ENCODE peak calls at places on chromosomes 7 and 10, in ten cellular contexts. One of them, this sample, is unnamed.

GRCh38 chr10:80471009-80471408 is 16.9 kb downstream of the TSPAN14 start:
- DNase-seq in sigmoid colon: no peak
- DNase-seq in transverse colon: no peak
- DNase-seq in thyroid gland: no peak
- DNase-seq in upper lobe of left lung: no peak
- DNase-seq in body of pancreas: no peak
- DNase-seq in spleen: no peak
- DNase-seq in breast epithelium: peak
- DNase-seq in GM12878: no peak
- DNase-seq in IMR-90: no peak
- DNase-seq in this sample: no peak

GRCh38 chr10:95755511-95756004 is 405 bp upstream of the ENTPD1 start:
- DNase-seq in sigmoid colon: peak
- DNase-seq in upper lobe of left lung: peak
- DNase-seq in thyroid gland: peak
- DNase-seq in GM12878: peak
- DNase-seq in transverse colon: peak
- DNase-seq in breast epithelium: no peak
- DNase-seq in body of pancreas: peak
- DNase-seq in spleen: peak
- DNase-seq in IMR-90: no peak
- DNase-seq in this sample: peak

GRCh38 chr10:113557389-113558321 is 4.8 kb downstream of the HABP2 start:
- DNase-seq in body of pancreas: no peak
- DNase-seq in GM12878: no peak
- DNase-seq in sigmoid colon: no peak
- DNase-seq in thyroid gland: no peak
- DNase-seq in IMR-90: no peak
- DNase-seq in transverse colon: no peak
- DNase-seq in breast epithelium: peak
- DNase-seq in upper lobe of left lung: no peak
- DNase-seq in spleen: peak
- DNase-seq in this sample: no peak

GRCh38 chr7:157295338-157295737 is 41.5 kb upstream of the DNAJB6 start:
- DNase-seq in spleen: no peak
- DNase-seq in GM12878: no peak
- DNase-seq in thyroid gland: no peak
- DNase-seq in transverse colon: no peak
- DNase-seq in sigmoid colon: no peak
- DNase-seq in breast epithelium: no peak
- DNase-seq in upper lobe of left lung: no peak
- DNase-seq in IMR-90: no peak
- DNase-seq in body of pancreas: no peak
- DNase-seq in this sample: no peak

GRCh38 chr7:54831644-54832095 is 72.7 kb upstream of the SEC61G start:
- DNase-seq in sigmoid colon: no peak
- DNase-seq in GM12878: no peak
- DNase-seq in thyroid gland: no peak
- DNase-seq in spleen: no peak
- DNase-seq in transverse colon: no peak
- DNase-seq in body of pancreas: no peak
- DNase-seq in upper lobe of left lung: no peak
- DNase-seq in breast epithelium: no peak
- DNase-seq in IMR-90: no peak
- DNase-seq in this sample: no peak

GRCh38 chr10:114477285-114477684 is 73.0 kb upstream of the AFAP1L2 start:
- DNase-seq in upper lobe of left lung: no peak
- DNase-seq in breast epithelium: peak
- DNase-seq in GM12878: no peak
- DNase-seq in thyroid gland: peak
- DNase-seq in IMR-90: no peak
- DNase-seq in body of pancreas: no peak
- DNase-seq in sigmoid colon: peak
- DNase-seq in transverse colon: no peak
- DNase-seq in spleen: no peak
- DNase-seq in this sample: no peak

GRCh38 chr7:24052572-24053223 is 231.3 kb upstream of the NPY start:
- DNase-seq in upper lobe of left lung: peak
- DNase-seq in body of pancreas: no peak
- DNase-seq in spleen: no peak
- DNase-seq in transverse colon: no peak
- DNase-seq in sigmoid colon: no peak
- DNase-seq in GM12878: no peak
- DNase-seq in IMR-90: peak
- DNase-seq in breast epithelium: no peak
- DNase-seq in thyroid gland: no peak
- DNase-seq in this sample: no peak

GRCh38 chr7:82578430-82578829 is 134.9 kb upstream of the CACNA2D1 start:
- DNase-seq in breast epithelium: no peak
- DNase-seq in upper lobe of left lung: no peak
- DNase-seq in IMR-90: peak
- DNase-seq in spleen: no peak
- DNase-seq in body of pancreas: no peak
- DNase-seq in GM12878: no peak
- DNase-seq in transverse colon: no peak
- DNase-seq in thyroid gland: no peak
- DNase-seq in sigmoid colon: no peak
- DNase-seq in this sample: no peak

GRCh38 chr10:105843786-105844560 is 1202.9 kb downstream of the SORCS3 start:
- DNase-seq in sigmoid colon: no peak
- DNase-seq in spleen: no peak
- DNase-seq in upper lobe of left lung: no peak
- DNase-seq in IMR-90: no peak
- DNase-seq in transverse colon: no peak
- DNase-seq in breast epithelium: no peak
- DNase-seq in thyroid gland: no peak
- DNase-seq in GM12878: peak
- DNase-seq in body of pancreas: no peak
- DNase-seq in this sample: no peak

GRCh38 chr7:81833401-81833800 is 63.6 kb upstream of the HGF start:
- DNase-seq in breast epithelium: no peak
- DNase-seq in spleen: no peak
- DNase-seq in sigmoid colon: no peak
- DNase-seq in thyroid gland: no peak
- DNase-seq in transverse colon: no peak
- DNase-seq in GM12878: no peak
- DNase-seq in body of pancreas: no peak
- DNase-seq in IMR-90: peak
- DNase-seq in upper lobe of left lung: no peak
- DNase-seq in this sample: no peak

GRCh38 chr10:61882621-61883375 is 18.7 kb upstream of the ARID5B start:
- DNase-seq in body of pancreas: no peak
- DNase-seq in thyroid gland: no peak
- DNase-seq in GM12878: no peak
- DNase-seq in IMR-90: peak
- DNase-seq in breast epithelium: no peak
- DNase-seq in sigmoid colon: no peak
- DNase-seq in upper lobe of left lung: no peak
- DNase-seq in spleen: no peak
- DNase-seq in transverse colon: no peak
- DNase-seq in this sample: no peak

GRCh38 chr7:18927134-18927533 is 190.3 kb downstream of the TWIST1 start:
- DNase-seq in IMR-90: peak
- DNase-seq in breast epithelium: no peak
- DNase-seq in GM12878: no peak
- DNase-seq in transverse colon: no peak
- DNase-seq in body of pancreas: no peak
- DNase-seq in sigmoid colon: no peak
- DNase-seq in spleen: no peak
- DNase-seq in upper lobe of left lung: no peak
- DNase-seq in thyroid gland: no peak
- DNase-seq in this sample: no peak

GRCh38 chr10:71748671-71749191 is 24.6 kb downstream of the VSIR start:
- DNase-seq in spleen: peak
- DNase-seq in body of pancreas: no peak
- DNase-seq in breast epithelium: peak
- DNase-seq in IMR-90: no peak
- DNase-seq in sigmoid colon: peak
- DNase-seq in GM12878: peak
- DNase-seq in transverse colon: peak
- DNase-seq in upper lobe of left lung: peak
- DNase-seq in thyroid gland: peak
- DNase-seq in this sample: peak

GRCh38 chr10:78178940-78179339 is 145.3 kb downstream of the RPS24 start:
- DNase-seq in breast epithelium: no peak
- DNase-seq in spleen: no peak
- DNase-seq in sigmoid colon: no peak
- DNase-seq in thyroid gland: peak
- DNase-seq in upper lobe of left lung: peak
- DNase-seq in body of pancreas: no peak
- DNase-seq in GM12878: no peak
- DNase-seq in IMR-90: peak
- DNase-seq in transverse colon: no peak
- DNase-seq in this sample: no peak

GRCh38 chr10:120607710-120608703 is 151.0 kb downstream of the PLPP4 start:
- DNase-seq in thyroid gland: no peak
- DNase-seq in GM12878: no peak
- DNase-seq in spleen: no peak
- DNase-seq in IMR-90: no peak
- DNase-seq in body of pancreas: no peak
- DNase-seq in sigmoid colon: no peak
- DNase-seq in upper lobe of left lung: no peak
- DNase-seq in transverse colon: no peak
- DNase-seq in breast epithelium: no peak
- DNase-seq in this sample: no peak

GRCh38 chr10:95407546-95407945 is 116.7 kb upstream of the PDLIM1 start:
- DNase-seq in upper lobe of left lung: no peak
- DNase-seq in sigmoid colon: no peak
- DNase-seq in breast epithelium: no peak
- DNase-seq in GM12878: no peak
- DNase-seq in spleen: no peak
- DNase-seq in transverse colon: no peak
- DNase-seq in IMR-90: no peak
- DNase-seq in body of pancreas: no peak
- DNase-seq in thyroid gland: no peak
- DNase-seq in this sample: no peak

DNA sequence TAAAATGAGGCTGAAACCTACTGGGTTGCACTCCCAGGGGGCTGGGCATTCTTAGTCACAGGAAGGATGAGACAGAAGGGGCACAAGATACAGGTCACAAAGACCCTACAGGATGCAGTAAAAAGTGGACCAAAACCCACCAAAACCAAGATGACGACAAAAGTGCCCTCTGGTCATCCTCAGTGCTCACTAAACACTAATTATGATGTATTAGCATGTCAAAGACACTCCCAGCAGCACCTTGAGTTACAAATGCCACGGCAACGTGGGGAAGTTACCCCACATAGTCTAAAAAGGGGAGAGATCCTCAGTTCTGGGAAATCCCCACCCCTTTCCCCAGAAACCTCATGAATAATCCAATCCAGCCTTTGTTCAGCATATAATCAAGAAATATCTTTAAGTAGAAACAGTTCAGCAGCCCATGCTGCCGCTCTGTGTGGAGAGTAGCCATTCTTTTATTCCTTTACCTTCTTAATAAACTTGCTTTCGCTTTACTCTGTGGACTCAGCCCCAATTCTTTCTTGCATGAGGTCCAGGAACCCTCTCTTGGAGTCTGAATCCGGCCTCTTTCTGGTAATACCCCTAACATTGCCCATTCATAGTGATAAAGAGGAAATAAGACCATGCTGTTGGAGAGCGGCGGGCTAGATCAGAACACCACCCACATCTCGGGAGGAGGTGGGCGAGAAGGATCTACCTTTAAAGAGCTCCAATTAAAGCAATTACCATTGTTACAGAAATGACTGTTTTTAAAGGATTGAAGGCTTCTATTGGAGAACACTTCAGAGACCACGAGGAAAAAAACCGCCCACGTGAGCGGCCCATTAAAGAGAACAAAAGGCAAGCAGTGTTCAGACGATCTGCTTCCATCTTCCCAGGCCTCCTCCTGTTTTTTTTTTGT is 170.9 kb downstream of the USP6NL start:
- DNase-seq in GM12878: peak
- DNase-seq in spleen: no peak
- DNase-seq in transverse colon: no peak
- DNase-seq in body of pancreas: no peak
- DNase-seq in sigmoid colon: no peak
- DNase-seq in upper lobe of left lung: no peak
- DNase-seq in thyroid gland: no peak
- DNase-seq in breast epithelium: no peak
- DNase-seq in IMR-90: no peak
- DNase-seq in this sample: no peak
- H3K4me3 ChIP-seq in GM12878: peak
- H3K4me3 ChIP-seq in spleen: no peak
- H3K4me3 ChIP-seq in transverse colon: no peak
- H3K4me3 ChIP-seq in body of pancreas: no peak
- H3K4me3 ChIP-seq in sigmoid colon: no peak
- H3K4me3 ChIP-seq in upper lobe of left lung: no peak
- H3K4me3 ChIP-seq in thyroid gland: no peak
- H3K4me3 ChIP-seq in breast epithelium: no peak
- H3K4me3 ChIP-seq in IMR-90: no peak
- H3K4me3 ChIP-seq in this sample: no peak

GRCh38 chr10:31419394-31420063 is 100.5 kb downstream of the ZEB1 start:
- DNase-seq in transverse colon: no peak
- DNase-seq in sigmoid colon: no peak
- DNase-seq in upper lobe of left lung: no peak
- DNase-seq in GM12878: no peak
- DNase-seq in body of pancreas: no peak
- DNase-seq in thyroid gland: peak
- DNase-seq in breast epithelium: no peak
- DNase-seq in spleen: no peak
- DNase-seq in IMR-90: peak
- DNase-seq in this sample: no peak
- H3K27ac ChIP-seq in transverse colon: no peak
- H3K27ac ChIP-seq in sigmoid colon: no peak
- H3K27ac ChIP-seq in upper lobe of left lung: no peak
- H3K27ac ChIP-seq in GM12878: no peak
- H3K27ac ChIP-seq in body of pancreas: no peak
- H3K27ac ChIP-seq in thyroid gland: no peak
- H3K27ac ChIP-seq in breast epithelium: no peak
- H3K27ac ChIP-seq in spleen: no peak
- H3K27ac ChIP-seq in IMR-90: no peak
- H3K27ac ChIP-seq in this sample: no peak

GRCh38 chr7:1669954-1670893 is at the start of gene ELFN1:
- DNase-seq in thyroid gland: no peak
- DNase-seq in sigmoid colon: peak
- DNase-seq in body of pancreas: peak
- DNase-seq in upper lobe of left lung: no peak
- DNase-seq in breast epithelium: no peak
- DNase-seq in GM12878: no peak
- DNase-seq in IMR-90: peak
- DNase-seq in transverse colon: no peak
- DNase-seq in spleen: peak
- DNase-seq in this sample: no peak
- TF ChIP-seq POLR2A in thyroid gland: no peak
- TF ChIP-seq POLR2A in sigmoid colon: no peak
- TF ChIP-seq POLR2A in body of pancreas: no peak
- TF ChIP-seq POLR2A in upper lobe of left lung: no peak
- TF ChIP-seq POLR2A in breast epithelium: no peak
- TF ChIP-seq POLR2A in GM12878: no peak
- TF ChIP-seq POLR2A in IMR-90: no peak
- TF ChIP-seq POLR2A in transverse colon: no peak
- TF ChIP-seq POLR2A in spleen: no peak
- TF ChIP-seq POLR2A in this sample: no peak

DNA sequence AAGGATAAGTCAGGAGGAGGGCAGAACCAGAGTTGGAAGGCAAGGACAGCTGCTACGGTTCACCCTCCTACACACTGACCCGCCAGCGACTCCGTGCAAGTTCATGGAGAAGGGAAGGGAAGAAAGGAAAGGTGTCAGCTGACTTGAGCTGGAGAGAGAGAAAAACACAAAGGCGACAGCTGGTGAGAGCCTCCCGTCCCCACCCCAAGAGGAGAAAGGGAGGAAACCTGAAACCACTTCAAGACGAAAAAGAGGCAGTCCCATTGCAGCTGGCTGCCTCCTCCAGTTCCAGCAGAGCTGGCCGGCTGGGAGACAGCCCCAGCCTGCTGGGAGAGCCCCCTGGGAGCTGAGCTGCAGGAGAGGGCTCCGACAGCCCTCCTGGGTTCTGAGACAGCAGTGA is 75.2 kb downstream of the PARD3 start:
- DNase-seq in thyroid gland: peak
- DNase-seq in transverse colon: peak
- DNase-seq in body of pancreas: peak
- DNase-seq in IMR-90: peak
- DNase-seq in sigmoid colon: peak
- DNase-seq in GM12878: no peak
- DNase-seq in upper lobe of left lung: peak
- DNase-seq in spleen: no peak
- DNase-seq in breast epithelium: peak
- DNase-seq in this sample: no peak
- H3K4me3 ChIP-seq in thyroid gland: no peak
- H3K4me3 ChIP-seq in transverse colon: no peak
- H3K4me3 ChIP-seq in body of pancreas: no peak
- H3K4me3 ChIP-seq in IMR-90: peak
- H3K4me3 ChIP-seq in sigmoid colon: peak
- H3K4me3 ChIP-seq in GM12878: no peak
- H3K4me3 ChIP-seq in upper lobe of left lung: peak
- H3K4me3 ChIP-seq in spleen: no peak
- H3K4me3 ChIP-seq in breast epithelium: no peak
- H3K4me3 ChIP-seq in this sample: peak

This sample was measured in Peyer's patch.